ENCODE peak calls at places on chromosome 17, in nine cellular contexts. W is hepatocyte, O is SK-N-SH, S is PC-3, L is HCT116, B is GM23248, K is GM23338, I is OCI-LY7, X is MM.1S. P is an unnamed sample. For H3K4me1, the result is how much of the 10 kb centered on the place peaks cover.

GRCh38 chr17:329794-330420 is 22.7 kb downstream of the RPH3AL start:
- DNase-seq in W (no peak), O (no peak), S (no peak), L (no peak), B (no peak), K (no peak), I (no peak), X (no peak), P (no peak)

GRCh38 chr17:76623271-76624146 is 20.0 kb downstream of the ST6GALNAC1 start:
- DNase-seq in W (peak), O (peak), S (peak), L (peak), B (peak), K (peak), I (peak), X (peak), P (peak)

GRCh38 chr17:59512844-59513383 is 52.5 kb upstream of the DHX40 start:
- DNase-seq in W (no peak), O (no peak), S (no peak), L (no peak), B (no peak), K (no peak), I (no peak), X (no peak), P (no peak)

GRCh38 chr17:78109489-78109761 is 19.1 kb downstream of the TMC6 start:
- DNase-seq in W (no peak), O (no peak), S (no peak), L (no peak), B (no peak), K (no peak), I (no peak), X (no peak), P (no peak)

GRCh38 chr17:1224330-1224729 is 44.5 kb upstream of the ABR start:
- DNase-seq in W (peak), O (no peak), S (no peak), L (no peak), B (no peak), K (no peak), I (no peak), X (no peak), P (no peak)

GRCh38 chr17:81482673-81483072 is 29.9 kb downstream of the ACTG1 start:
- DNase-seq in W (no peak), O (no peak), S (no peak), L (no peak), B (no peak), K (no peak), I (no peak), X (no peak), P (no peak)

GRCh38 chr17:76735006-76735405 is 2.1 kb downstream of the SRSF2 start:
- DNase-seq in W (no peak), O (no peak), S (peak), L (no peak), B (peak), K (no peak), I (peak), X (peak), P (peak)

GRCh38 chr17:27430882-27431491 is 25.3 kb upstream of the KSR1 start:
- DNase-seq in W (peak), O (peak), S (peak), L (peak), B (peak), K (peak), I (peak), X (no peak), P (peak)

GRCh38 chr17:49359990-49360795 is 1.9 kb downstream of the ZNF652 start:
- DNase-seq in W (no peak), O (no peak), S (peak), L (no peak), B (peak), K (no peak), I (peak), X (peak), P (peak)

GRCh38 chr17:2688351-2689342 is 22.9 kb downstream of the CLUH start:
- DNase-seq in W (peak), O (peak), S (peak), L (no peak), B (no peak), K (no peak), I (no peak), X (no peak), P (no peak)

GRCh38 chr17:45388604-45389325 is 43.9 kb downstream of the ARHGAP27 start:
- DNase-seq in W (no peak), O (no peak), S (peak), L (no peak), B (peak), K (no peak), I (no peak), X (no peak), P (no peak)

GRCh38 chr17:12269751-12270150 is 249.1 kb downstream of the MAP2K4 start:
- DNase-seq in W (no peak), O (no peak), S (no peak), L (no peak), B (no peak), K (no peak), I (no peak), X (no peak), P (no peak)
- H3K4me1 ChIP-seq in W (under half), O (under half), S (under half), L (under half), B (under half), K (under half), I (under half), X (under half), P (under half)

DNA sequence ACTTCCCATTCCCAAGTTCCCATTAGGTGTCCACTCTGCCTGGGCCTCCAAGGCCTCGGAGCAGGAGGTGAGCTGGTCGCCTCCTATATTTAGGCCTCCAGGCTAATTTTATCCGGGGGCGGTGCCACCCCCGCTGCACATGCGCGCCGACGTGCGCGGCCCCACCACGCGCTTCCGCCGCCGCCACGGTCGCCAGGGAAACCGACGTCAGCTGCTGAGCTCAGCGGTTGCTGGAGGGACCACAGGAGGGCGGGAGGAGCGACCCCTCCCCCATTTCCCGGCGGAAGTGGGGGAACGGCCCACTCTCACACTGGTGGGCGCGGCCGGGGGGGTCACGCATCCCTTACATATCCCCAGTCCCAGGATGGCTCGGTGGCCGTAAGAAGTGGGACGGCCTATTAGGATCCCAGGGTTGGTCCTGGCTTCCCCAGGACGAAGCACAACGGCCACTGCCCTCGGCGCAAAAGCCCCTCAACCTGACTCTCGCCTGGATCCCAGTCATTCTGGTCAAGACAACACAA is 1.0 kb downstream of the PER1 start:
- DNase-seq in W (peak), O (peak), S (peak), L (no peak), B (peak), K (peak), I (peak), X (peak), P (peak)
- TF ChIP-seq EZH2phosphoT487 in W (no peak), O (no peak), S (no peak), L (no peak), B (no peak), K (no peak), I (no peak), X (no peak), P (no peak)

DNA sequence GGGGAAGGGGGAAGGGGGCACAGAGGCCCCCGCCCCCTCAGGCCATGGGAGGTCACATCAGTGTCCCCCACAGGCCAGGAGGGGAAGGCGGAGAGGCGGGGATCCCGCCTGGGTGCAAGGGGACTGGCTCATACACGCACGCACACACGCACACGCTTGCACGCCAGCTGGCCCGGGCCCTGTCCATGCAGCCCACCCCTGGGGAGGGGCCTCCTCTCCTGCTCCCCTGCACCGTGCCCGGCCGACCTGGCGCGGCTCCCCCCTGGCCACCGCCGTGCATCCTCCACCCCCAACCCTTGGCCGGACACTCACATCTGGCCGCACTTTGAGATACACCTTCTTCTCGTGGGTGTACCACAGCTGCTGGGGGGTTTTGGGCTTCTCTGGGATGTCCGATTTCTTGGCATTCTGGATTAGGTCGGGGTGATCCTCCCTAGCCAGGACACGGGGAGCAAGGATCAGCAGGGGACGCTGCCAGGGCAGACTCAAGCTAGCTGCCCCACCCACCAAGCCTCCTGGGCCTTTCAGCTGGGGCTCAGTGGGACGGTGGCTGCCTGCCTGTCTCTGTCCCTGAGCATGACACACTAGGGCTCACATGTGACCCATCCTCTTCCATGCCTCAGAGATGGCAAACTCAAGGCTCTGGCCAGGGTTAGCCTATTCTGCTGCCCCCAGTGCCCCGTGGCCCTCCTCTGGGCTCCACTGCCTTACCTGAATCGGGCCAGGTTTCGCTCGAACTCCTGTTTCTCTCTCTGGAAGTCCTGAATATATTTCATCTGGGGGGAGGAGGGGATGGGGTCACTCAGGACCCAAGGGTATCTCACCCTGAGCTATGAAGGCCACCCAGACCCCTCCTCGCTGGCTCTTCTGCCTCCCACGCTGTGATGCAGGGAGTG is 6.7 kb downstream of the UBTF start:
- DNase-seq in W (no peak), O (no peak), S (no peak), L (no peak), B (no peak), K (no peak), I (no peak), X (no peak), P (no peak)
- H3K4me1 ChIP-seq in W (under half), O (under half), S (under half), L (under half), B (under half), K (under half), I (half or more), X (under half), P (under half)

DNA sequence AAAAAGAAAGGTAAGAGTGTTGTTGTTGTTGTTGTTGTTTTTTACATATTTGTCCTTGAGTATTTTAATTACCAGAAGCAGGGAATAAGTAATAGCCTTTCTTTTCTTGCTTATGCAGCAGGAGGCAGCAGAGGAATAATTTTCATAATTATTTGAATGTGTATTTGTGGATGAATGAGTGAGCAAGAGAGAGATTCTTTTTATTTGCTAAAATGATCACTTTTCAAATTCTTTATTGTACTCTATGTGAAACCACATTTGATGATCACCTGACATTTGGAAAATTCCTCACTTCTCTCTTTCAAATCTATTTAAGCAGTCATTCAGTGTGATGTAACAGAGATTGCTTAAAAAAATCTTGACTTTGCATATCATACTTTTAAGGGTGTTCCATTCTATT is 223.6 kb downstream of the BCAS3 start:
- DNase-seq in W (no peak), O (no peak), S (peak), L (no peak), B (peak), K (no peak), I (no peak), X (no peak), P (no peak)
- TF ChIP-seq EZH2phosphoT487 in W (no peak), O (no peak), S (no peak), L (no peak), B (no peak), K (no peak), I (no peak), X (no peak), P (no peak)

GRCh38 chr17:21289902-21290571 is 5.5 kb downstream of the MAP2K3 start:
- DNase-seq in W (no peak), O (peak), S (no peak), L (no peak), B (peak), K (no peak), I (no peak), X (no peak), P (no peak)

GRCh38 chr17:21289175-21289901 is 4.8 kb downstream of the MAP2K3 start:
- DNase-seq in W (no peak), O (no peak), S (no peak), L (no peak), B (peak), K (no peak), I (no peak), X (no peak), P (no peak)

GRCh38 chr17:21292867-21293845 is 8.6 kb downstream of the MAP2K3 start:
- DNase-seq in W (no peak), O (peak), S (no peak), L (no peak), B (no peak), K (no peak), I (no peak), X (no peak), P (no peak)

GRCh38 chr17:21291862-21292261 is 7.4 kb downstream of the MAP2K3 start:
- DNase-seq in W (no peak), O (no peak), S (no peak), L (no peak), B (no peak), K (no peak), I (no peak), X (no peak), P (no peak)

DNA sequence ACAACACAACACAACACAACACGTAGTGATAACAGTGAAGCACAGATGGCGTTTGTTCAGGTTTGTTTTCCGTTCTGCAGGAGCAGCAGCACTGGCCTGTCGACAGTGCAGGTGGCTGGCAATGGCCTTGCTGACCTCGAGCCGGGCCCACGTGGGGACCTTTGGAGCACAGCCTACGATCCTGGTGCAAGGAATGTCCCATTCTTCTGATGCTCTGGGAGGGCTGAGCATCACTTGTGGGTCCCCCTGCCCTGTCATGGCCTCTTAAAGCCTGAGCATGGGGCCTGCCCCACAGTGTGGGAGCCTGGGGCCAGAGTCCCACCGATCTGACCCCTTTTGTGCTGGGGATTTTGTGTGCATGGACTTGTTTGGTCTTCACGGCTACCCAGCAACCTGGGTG is 6.8 kb downstream of the MAP2K3 start:
- DNase-seq in W (no peak), O (no peak), S (no peak), L (no peak), B (no peak), K (no peak), I (no peak), X (no peak), P (no peak)
- H3K4me1 ChIP-seq in W (under half), O (under half), S (under half), L (under half), B (under half), K (under half), I (under half), X (under half), P (under half)

GRCh38 chr17:68349157-68349556 is 57.9 kb downstream of the ARSG start:
- DNase-seq in W (no peak), O (no peak), S (no peak), L (no peak), B (no peak), K (no peak), I (no peak), X (no peak), P (no peak)

GRCh38 chr17:68352041-68352440 is 60.7 kb downstream of the ARSG start:
- DNase-seq in W (no peak), O (no peak), S (no peak), L (no peak), B (no peak), K (no peak), I (no peak), X (no peak), P (no peak)

GRCh38 chr17:68355093-68355492 is 63.8 kb downstream of the ARSG start:
- DNase-seq in W (no peak), O (no peak), S (peak), L (no peak), B (peak), K (no peak), I (no peak), X (no peak), P (no peak)

GRCh38 chr17:68353121-68353521 is 61.8 kb downstream of the ARSG start:
- DNase-seq in W (no peak), O (no peak), S (peak), L (no peak), B (no peak), K (no peak), I (no peak), X (no peak), P (no peak)

GRCh38 chr17:68351395-68351794 is 60.1 kb downstream of the ARSG start:
- DNase-seq in W (no peak), O (peak), S (peak), L (no peak), B (peak), K (no peak), I (no peak), X (no peak), P (no peak)
- TF ChIP-seq EZH2phosphoT487 in W (no peak), O (no peak), S (no peak), L (no peak), B (no peak), K (no peak), I (no peak), X (no peak), P (no peak)

GRCh38 chr17:71902931-71903506 is 217.8 kb upstream of the SOX9 start:
- DNase-seq in W (no peak), O (no peak), S (peak), L (no peak), B (peak), K (no peak), I (no peak), X (no peak), P (no peak)
- H3K4me1 ChIP-seq in W (under half), O (under half), S (under half), L (under half), B (under half), K (under half), I (under half), X (under half), P (under half)

P was measured in neural progenitor cell.